ENCODE peak calls at places on chromosomes 3 and 15, in nine cellular contexts. One of them, this sample, is unnamed. For H3K36me3, the result is how much of the 10 kb centered on the place peaks cover.

GRCh38 chr3:165532851-165533250 is 304.4 kb downstream of the BCHE start:
- DNase-seq in fibroblast of lung: peak
- DNase-seq in astrocyte: no peak
- DNase-seq in left ventricle myocardium inferior: no peak
- DNase-seq in endodermal cell: no peak
- DNase-seq in tibial artery: no peak
- DNase-seq in uterus: no peak
- DNase-seq in WERI-Rb-1: no peak
- DNase-seq in colonic mucosa: no peak
- DNase-seq in this sample: no peak

GRCh38 chr15:60875681-60876080 is 353.4 kb downstream of the RORA start:
- DNase-seq in endodermal cell: no peak
- DNase-seq in uterus: no peak
- DNase-seq in tibial artery: no peak
- DNase-seq in colonic mucosa: no peak
- DNase-seq in WERI-Rb-1: no peak
- DNase-seq in fibroblast of lung: no peak
- DNase-seq in astrocyte: no peak
- DNase-seq in left ventricle myocardium inferior: no peak
- DNase-seq in this sample: no peak

GRCh38 chr3:88188436-88188835 is 38.7 kb downstream of the C3orf38 start:
- DNase-seq in uterus: no peak
- DNase-seq in astrocyte: peak
- DNase-seq in fibroblast of lung: peak
- DNase-seq in WERI-Rb-1: no peak
- DNase-seq in endodermal cell: no peak
- DNase-seq in tibial artery: no peak
- DNase-seq in left ventricle myocardium inferior: peak
- DNase-seq in colonic mucosa: no peak
- DNase-seq in this sample: no peak

GRCh38 chr15:63945005-63945788 is 101.1 kb downstream of the DAPK2 start:
- DNase-seq in astrocyte: no peak
- DNase-seq in fibroblast of lung: peak
- DNase-seq in tibial artery: peak
- DNase-seq in left ventricle myocardium inferior: peak
- DNase-seq in WERI-Rb-1: peak
- DNase-seq in colonic mucosa: peak
- DNase-seq in endodermal cell: peak
- DNase-seq in uterus: peak
- DNase-seq in this sample: peak

GRCh38 chr3:197752107-197752506 is 2.4 kb downstream of the FYTTD1 start:
- DNase-seq in tibial artery: no peak
- DNase-seq in uterus: no peak
- DNase-seq in colonic mucosa: no peak
- DNase-seq in WERI-Rb-1: no peak
- DNase-seq in endodermal cell: no peak
- DNase-seq in left ventricle myocardium inferior: no peak
- DNase-seq in fibroblast of lung: no peak
- DNase-seq in astrocyte: no peak
- DNase-seq in this sample: no peak

GRCh38 chr15:73906346-73907017 is 19.8 kb upstream of the LOXL1 start:
- DNase-seq in tibial artery: no peak
- DNase-seq in fibroblast of lung: peak
- DNase-seq in endodermal cell: no peak
- DNase-seq in astrocyte: peak
- DNase-seq in WERI-Rb-1: no peak
- DNase-seq in uterus: no peak
- DNase-seq in colonic mucosa: no peak
- DNase-seq in left ventricle myocardium inferior: no peak
- DNase-seq in this sample: no peak

GRCh38 chr3:24494616-24495333 is at the start of gene THRB:
- DNase-seq in astrocyte: peak
- DNase-seq in left ventricle myocardium inferior: peak
- DNase-seq in uterus: peak
- DNase-seq in fibroblast of lung: peak
- DNase-seq in endodermal cell: peak
- DNase-seq in WERI-Rb-1: peak
- DNase-seq in tibial artery: peak
- DNase-seq in colonic mucosa: peak
- DNase-seq in this sample: peak

GRCh38 chr3:154967090-154967489 is 113.0 kb upstream of the MME start:
- DNase-seq in fibroblast of lung: peak
- DNase-seq in endodermal cell: no peak
- DNase-seq in uterus: no peak
- DNase-seq in WERI-Rb-1: no peak
- DNase-seq in left ventricle myocardium inferior: no peak
- DNase-seq in astrocyte: peak
- DNase-seq in colonic mucosa: no peak
- DNase-seq in tibial artery: no peak
- DNase-seq in this sample: no peak

GRCh38 chr3:73140772-73141434 is 79.4 kb downstream of the EBLN2 start:
- DNase-seq in left ventricle myocardium inferior: peak
- DNase-seq in astrocyte: no peak
- DNase-seq in colonic mucosa: no peak
- DNase-seq in tibial artery: no peak
- DNase-seq in endodermal cell: no peak
- DNase-seq in uterus: peak
- DNase-seq in fibroblast of lung: no peak
- DNase-seq in WERI-Rb-1: no peak
- DNase-seq in this sample: no peak

GRCh38 chr3:150528359-150528797 is 17.9 kb downstream of the SERP1 start:
- DNase-seq in endodermal cell: no peak
- DNase-seq in tibial artery: no peak
- DNase-seq in colonic mucosa: no peak
- DNase-seq in left ventricle myocardium inferior: no peak
- DNase-seq in fibroblast of lung: no peak
- DNase-seq in astrocyte: no peak
- DNase-seq in uterus: no peak
- DNase-seq in WERI-Rb-1: no peak
- DNase-seq in this sample: no peak
- H3K4me3 ChIP-seq in endodermal cell: no peak
- H3K4me3 ChIP-seq in tibial artery: no peak
- H3K4me3 ChIP-seq in colonic mucosa: no peak
- H3K4me3 ChIP-seq in left ventricle myocardium inferior: no peak
- H3K4me3 ChIP-seq in fibroblast of lung: no peak
- H3K4me3 ChIP-seq in astrocyte: no peak
- H3K4me3 ChIP-seq in uterus: no peak
- H3K4me3 ChIP-seq in WERI-Rb-1: no peak
- H3K4me3 ChIP-seq in this sample: no peak

GRCh38 chr15:28255965-28256364 is 66.0 kb downstream of the HERC2 start:
- DNase-seq in left ventricle myocardium inferior: no peak
- DNase-seq in WERI-Rb-1: no peak
- DNase-seq in tibial artery: no peak
- DNase-seq in astrocyte: no peak
- DNase-seq in uterus: no peak
- DNase-seq in endodermal cell: no peak
- DNase-seq in colonic mucosa: no peak
- DNase-seq in fibroblast of lung: no peak
- DNase-seq in this sample: no peak

DNA sequence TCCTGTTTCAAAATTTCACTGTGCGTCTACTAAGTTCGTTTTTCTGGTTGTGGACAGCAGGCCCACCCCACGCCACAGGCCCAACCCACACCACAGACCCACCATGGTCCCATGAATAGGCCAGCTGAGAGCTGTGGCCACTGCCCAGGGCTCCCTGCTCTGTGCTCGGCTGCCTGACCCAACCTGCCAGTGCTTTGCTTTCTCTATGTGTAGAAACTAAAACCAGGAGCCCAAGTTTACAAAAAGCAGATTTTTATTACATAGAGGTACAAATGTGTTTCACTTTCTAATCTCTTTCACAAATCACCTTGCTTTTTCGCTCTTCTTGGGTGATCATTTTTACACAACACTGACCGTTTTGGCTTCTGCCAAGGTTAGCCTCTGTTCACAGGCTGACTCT is 69.1 kb downstream of the HERC2 start:
- DNase-seq in astrocyte: no peak
- DNase-seq in fibroblast of lung: no peak
- DNase-seq in uterus: no peak
- DNase-seq in WERI-Rb-1: no peak
- DNase-seq in tibial artery: no peak
- DNase-seq in left ventricle myocardium inferior: no peak
- DNase-seq in colonic mucosa: no peak
- DNase-seq in endodermal cell: no peak
- DNase-seq in this sample: no peak
- H3K36me3 ChIP-seq in astrocyte: under half
- H3K36me3 ChIP-seq in fibroblast of lung: under half
- H3K36me3 ChIP-seq in uterus: under half
- H3K36me3 ChIP-seq in WERI-Rb-1: half or more
- H3K36me3 ChIP-seq in tibial artery: half or more
- H3K36me3 ChIP-seq in left ventricle myocardium inferior: half or more
- H3K36me3 ChIP-seq in colonic mucosa: under half
- H3K36me3 ChIP-seq in endodermal cell: half or more
- H3K36me3 ChIP-seq in this sample: half or more

GRCh38 chr3:37945407-37945802 is 45.2 kb upstream of the VILL start:
- DNase-seq in fibroblast of lung: no peak
- DNase-seq in endodermal cell: peak
- DNase-seq in colonic mucosa: no peak
- DNase-seq in uterus: no peak
- DNase-seq in WERI-Rb-1: no peak
- DNase-seq in astrocyte: no peak
- DNase-seq in left ventricle myocardium inferior: no peak
- DNase-seq in tibial artery: no peak
- DNase-seq in this sample: peak
- H3K27ac ChIP-seq in fibroblast of lung: peak
- H3K27ac ChIP-seq in endodermal cell: no peak
- H3K27ac ChIP-seq in colonic mucosa: peak
- H3K27ac ChIP-seq in uterus: peak
- H3K27ac ChIP-seq in WERI-Rb-1: no peak
- H3K27ac ChIP-seq in astrocyte: no peak
- H3K27ac ChIP-seq in left ventricle myocardium inferior: peak
- H3K27ac ChIP-seq in tibial artery: peak
- H3K27ac ChIP-seq in this sample: peak

GRCh38 chr3:43997788-43998373 is 243.8 kb upstream of the TOPAZ1 start:
- DNase-seq in colonic mucosa: no peak
- DNase-seq in left ventricle myocardium inferior: no peak
- DNase-seq in uterus: no peak
- DNase-seq in astrocyte: no peak
- DNase-seq in tibial artery: no peak
- DNase-seq in fibroblast of lung: no peak
- DNase-seq in endodermal cell: peak
- DNase-seq in WERI-Rb-1: no peak
- DNase-seq in this sample: no peak

GRCh38 chr3:43996379-43997301 is 245.0 kb upstream of the TOPAZ1 start:
- DNase-seq in astrocyte: no peak
- DNase-seq in left ventricle myocardium inferior: no peak
- DNase-seq in tibial artery: no peak
- DNase-seq in WERI-Rb-1: peak
- DNase-seq in colonic mucosa: no peak
- DNase-seq in fibroblast of lung: no peak
- DNase-seq in endodermal cell: peak
- DNase-seq in uterus: no peak
- DNase-seq in this sample: no peak

GRCh38 chr3:43995078-43995928 is 246.4 kb upstream of the TOPAZ1 start:
- DNase-seq in uterus: no peak
- DNase-seq in left ventricle myocardium inferior: no peak
- DNase-seq in WERI-Rb-1: peak
- DNase-seq in endodermal cell: peak
- DNase-seq in colonic mucosa: no peak
- DNase-seq in tibial artery: no peak
- DNase-seq in fibroblast of lung: peak
- DNase-seq in astrocyte: no peak
- DNase-seq in this sample: no peak

GRCh38 chr3:43995929-43996378 is 245.7 kb upstream of the TOPAZ1 start:
- DNase-seq in left ventricle myocardium inferior: no peak
- DNase-seq in astrocyte: no peak
- DNase-seq in WERI-Rb-1: no peak
- DNase-seq in colonic mucosa: no peak
- DNase-seq in endodermal cell: no peak
- DNase-seq in uterus: no peak
- DNase-seq in tibial artery: no peak
- DNase-seq in fibroblast of lung: no peak
- DNase-seq in this sample: no peak

GRCh38 chr3:43994594-43995077 is 247.1 kb upstream of the TOPAZ1 start:
- DNase-seq in fibroblast of lung: no peak
- DNase-seq in astrocyte: no peak
- DNase-seq in tibial artery: no peak
- DNase-seq in WERI-Rb-1: no peak
- DNase-seq in colonic mucosa: no peak
- DNase-seq in endodermal cell: peak
- DNase-seq in uterus: no peak
- DNase-seq in left ventricle myocardium inferior: no peak
- DNase-seq in this sample: no peak
- H3K4me3 ChIP-seq in fibroblast of lung: peak
- H3K4me3 ChIP-seq in astrocyte: peak
- H3K4me3 ChIP-seq in tibial artery: peak
- H3K4me3 ChIP-seq in WERI-Rb-1: peak
- H3K4me3 ChIP-seq in colonic mucosa: no peak
- H3K4me3 ChIP-seq in endodermal cell: no peak
- H3K4me3 ChIP-seq in uterus: no peak
- H3K4me3 ChIP-seq in left ventricle myocardium inferior: peak
- H3K4me3 ChIP-seq in this sample: no peak

This sample was measured in SJSA1.